ENCODE peak calls at places on chromosomes 16 and 17, in six cellular contexts. F, X, E, T, O and A are unnamed samples.

GRCh38 chr16:25449802-25450201 is 192.2 kb upstream of the ZKSCAN2 start:
- DNase-seq in F (no peak), O (no peak), E (no peak), T (no peak), X (no peak), A (no peak)

GRCh38 chr16:23496826-23497542 is 13.3 kb downstream of the GGA2 start:
- DNase-seq in F (no peak), O (no peak), X (no peak), E (peak; percentile 68), T (no peak), A (no peak)

GRCh38 chr17:18025596-18026407 is 13.2 kb downstream of the ATPAF2 start:
- DNase-seq in F (no peak), X (no peak), E (no peak), T (no peak), O (no peak), A (no peak)

GRCh38 chr17:83061586-83061985 is 17.8 kb upstream of the METRNL start:
- DNase-seq in T (no peak), X (no peak), O (peak; percentile 14), F (no peak), E (no peak), A (no peak)

GRCh38 chr17:63293310-63293709 is 152.8 kb downstream of the CYB561 start:
- DNase-seq in X (no peak), E (no peak), F (no peak), O (no peak), T (no peak), A (no peak)

GRCh38 chr16:85310868-85311585 is 198.8 kb upstream of the CIBAR2 start:
- DNase-seq in E (no peak), F (no peak), O (no peak), T (no peak), X (no peak), A (peak; percentile 37)

GRCh38 chr17:17496189-17497064 is at the start of gene RASD1:
- DNase-seq in T (peak; percentile 56), X (peak; percentile 93), F (peak; percentile 92), O (peak; percentile 93), E (peak; percentile 94), A (peak; percentile 93)

GRCh38 chr16:81524382-81524781 is 79.8 kb downstream of the CMIP start:
- DNase-seq in E (no peak), F (no peak), X (no peak), T (no peak), O (no peak), A (no peak)

GRCh38 chr17:1030684-1031557 is 34.0 kb downstream of the TIMM22 start:
- DNase-seq in O (no peak), E (no peak), F (peak; percentile 24), X (peak; percentile 33), T (no peak), A (peak; percentile 66)

GRCh38 chr16:84286568-84287220 is 8.0 kb upstream of the WFDC1 start:
- DNase-seq in F (no peak), X (peak; percentile 63), T (peak; percentile 30), E (peak; percentile 16), O (peak; percentile 44), A (peak; percentile 83)

GRCh38 chr16:27892879-27893278 is 170.6 kb downstream of the GSG1L start:
- DNase-seq in E (no peak), F (peak; percentile 34), O (no peak), T (no peak), X (no peak), A (no peak)

GRCh38 chr17:74584714-74585113 is 7.4 kb downstream of the CD300LD start:
- DNase-seq in T (no peak), F (no peak), O (no peak), E (no peak), X (no peak), A (no peak)

GRCh38 chr17:6996256-6997111 is 635 bp downstream of the ALOX12 start:
- DNase-seq in F (no peak), T (no peak), O (no peak), E (no peak), X (no peak), A (no peak)

GRCh38 chr16:81365731-81366130 is 51.0 kb downstream of the GAN start:
- DNase-seq in O (no peak), X (no peak), F (no peak), T (no peak), E (no peak), A (no peak)

DNA sequence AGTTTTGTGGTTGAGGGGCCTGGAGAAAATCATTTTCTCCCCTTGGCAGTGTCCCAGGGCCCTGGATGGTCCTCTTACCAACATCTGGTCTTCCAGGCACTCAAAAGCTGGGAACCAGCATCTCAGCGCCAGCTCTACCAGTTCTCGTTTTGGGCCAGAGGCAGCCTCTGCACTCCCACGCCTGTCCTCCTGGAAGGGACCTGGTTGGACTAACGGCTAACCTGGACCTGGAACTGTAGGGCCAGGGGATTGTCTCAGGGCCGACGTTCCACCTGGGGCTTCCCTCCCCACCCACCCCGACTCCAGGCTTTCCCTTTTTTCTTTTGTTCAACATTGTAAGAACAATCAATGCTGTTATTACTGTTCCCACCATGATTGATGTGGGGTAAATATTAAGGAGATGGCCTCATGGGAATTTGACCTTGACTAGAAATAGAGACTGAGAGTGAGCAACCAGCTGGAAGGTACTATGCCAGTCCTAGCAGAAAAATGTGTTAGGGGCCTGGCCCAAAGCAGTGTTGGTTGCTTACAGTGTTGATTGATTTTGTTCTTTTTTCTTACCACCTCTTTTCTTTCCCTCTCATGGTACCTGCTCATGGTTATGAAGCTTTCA is 81.4 kb downstream of the ABCC6 start:
- DNase-seq in T (no peak), O (no peak), X (no peak), E (no peak), F (no peak), A (no peak)
- H3K27me3 ChIP-seq in T (no peaks in the 10 kb centered on the region), O (no peaks in the 10 kb centered on the region), X (no peaks in the 10 kb centered on the region), E (no peaks in the 10 kb centered on the region), F (no peaks in the 10 kb centered on the region), A (no peaks in the 10 kb centered on the region)

DNA sequence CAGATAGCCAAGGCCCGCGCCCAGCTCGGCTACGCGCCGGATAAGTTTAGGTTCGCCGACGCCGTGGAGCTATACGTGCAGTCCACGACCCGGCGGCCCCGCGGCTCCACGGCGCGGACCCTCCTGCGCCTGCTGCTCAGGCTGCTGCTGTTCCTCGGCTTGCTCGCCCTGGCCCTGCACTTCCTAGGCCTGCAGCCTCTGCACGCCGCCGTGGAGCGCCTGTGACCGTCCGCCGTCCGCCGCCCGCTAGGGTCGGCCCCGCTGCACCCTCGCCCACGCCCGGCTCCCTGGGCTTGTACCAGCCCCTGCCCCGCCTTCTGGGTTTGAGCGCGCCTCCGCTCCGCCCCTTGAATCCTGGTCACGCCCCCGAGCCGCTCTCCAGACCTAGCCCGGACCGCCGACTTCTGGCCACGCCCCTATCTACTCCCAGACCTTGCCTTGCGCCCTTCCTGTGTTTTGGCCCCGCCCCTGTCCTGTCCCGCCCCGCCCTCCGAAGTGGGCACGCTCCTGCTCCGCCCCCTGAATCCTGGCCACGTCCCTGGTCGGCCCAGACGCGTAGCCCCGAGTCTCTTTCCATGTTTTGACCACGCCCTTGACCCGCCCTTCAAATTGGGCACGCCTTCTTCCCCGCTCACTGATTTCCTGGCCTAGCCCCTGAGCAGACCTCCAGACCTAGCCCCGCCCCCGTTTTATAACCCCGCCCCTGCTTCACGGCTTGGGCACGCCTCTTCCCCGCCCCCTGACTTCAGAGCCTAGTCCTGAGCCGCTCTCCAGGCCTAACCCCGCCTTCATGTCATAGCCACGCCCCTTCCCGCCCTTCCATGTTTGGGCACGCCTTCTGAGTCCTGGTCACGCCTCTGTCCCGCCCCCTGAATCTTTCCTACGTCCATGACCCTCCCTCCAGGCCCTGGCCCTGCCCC is 15.6 kb upstream of the EEF2K start:
- DNase-seq in E (peak; percentile 100), T (peak; percentile 100), O (peak; percentile 100), X (peak; percentile 100), F (peak; percentile 99), A (peak; percentile 100)
- TF ChIP-seq CTCF in E (no peak), T (no peak), O (no peak), X (no peak), F (no peak), A (peak; percentile 12)

GRCh38 chr16:72935896-72936295 is 112.0 kb downstream of the ZFHX3 start:
- DNase-seq in F (no peak), O (no peak), X (peak; percentile 59), E (peak; percentile 62), T (no peak), A (no peak)
- H3K27me3 ChIP-seq in F (no peaks in the 10 kb centered on the region), O (no peaks in the 10 kb centered on the region), X (no peaks in the 10 kb centered on the region), E (no peaks in the 10 kb centered on the region), T (no peaks in the 10 kb centered on the region), A (no peaks in the 10 kb centered on the region)

GRCh38 chr16:17346774-17347569 is 123.8 kb downstream of the XYLT1 start:
- DNase-seq in E (no peak), F (no peak), X (peak; percentile 56), T (no peak), O (no peak), A (no peak)

GRCh38 chr16:17348826-17349225 is 121.9 kb downstream of the XYLT1 start:
- DNase-seq in T (no peak), O (no peak), E (no peak), X (no peak), F (no peak), A (no peak)

GRCh38 chr16:17347624-17348023 is 123.1 kb downstream of the XYLT1 start:
- DNase-seq in T (no peak), E (no peak), O (no peak), X (no peak), F (no peak), A (peak; percentile 53)

GRCh38 chr16:17346441-17346773 is 124.4 kb downstream of the XYLT1 start:
- DNase-seq in F (no peak), O (no peak), T (no peak), X (no peak), E (no peak), A (no peak)

DNA sequence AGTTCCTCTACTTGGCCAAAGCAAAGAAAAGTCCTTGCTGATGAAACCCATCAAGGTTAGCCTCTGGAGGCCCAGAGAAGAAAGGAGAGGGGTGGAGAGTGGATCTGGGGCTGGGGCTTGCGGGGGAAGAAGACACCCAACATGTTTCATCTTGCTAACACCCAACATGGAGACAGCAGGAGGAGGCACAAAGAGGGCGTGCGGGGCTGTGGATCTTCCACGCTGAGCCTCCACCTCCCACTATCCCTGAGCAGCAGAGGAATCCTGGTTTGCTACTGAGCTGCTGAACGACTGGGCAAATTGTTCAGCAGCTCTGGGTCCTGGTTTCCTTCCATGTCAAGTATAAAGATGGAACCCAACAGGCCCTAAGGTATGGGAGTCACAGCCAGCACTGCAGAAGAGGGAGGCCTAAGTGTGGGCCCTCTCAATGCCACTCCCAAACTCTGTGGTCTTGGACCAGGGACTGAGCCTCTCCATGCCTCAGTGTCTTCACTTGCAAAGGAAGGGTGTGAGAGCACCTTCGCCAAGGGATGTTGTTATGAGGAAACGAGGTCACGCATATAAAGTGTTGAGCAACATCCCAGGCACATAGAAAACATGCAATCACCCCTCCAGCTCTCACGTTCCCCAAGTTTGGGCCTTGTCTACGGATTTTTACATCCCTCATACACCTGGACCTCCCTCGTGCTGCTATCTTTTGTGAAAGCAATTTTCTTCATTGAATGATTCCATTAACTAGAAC is 122.5 kb downstream of the XYLT1 start:
- DNase-seq in O (no peak), T (no peak), X (no peak), E (no peak), F (no peak), A (no peak)
- TF ChIP-seq CTCF in O (no peak), T (no peak), X (no peak), E (no peak), F (no peak), A (no peak)

DNA sequence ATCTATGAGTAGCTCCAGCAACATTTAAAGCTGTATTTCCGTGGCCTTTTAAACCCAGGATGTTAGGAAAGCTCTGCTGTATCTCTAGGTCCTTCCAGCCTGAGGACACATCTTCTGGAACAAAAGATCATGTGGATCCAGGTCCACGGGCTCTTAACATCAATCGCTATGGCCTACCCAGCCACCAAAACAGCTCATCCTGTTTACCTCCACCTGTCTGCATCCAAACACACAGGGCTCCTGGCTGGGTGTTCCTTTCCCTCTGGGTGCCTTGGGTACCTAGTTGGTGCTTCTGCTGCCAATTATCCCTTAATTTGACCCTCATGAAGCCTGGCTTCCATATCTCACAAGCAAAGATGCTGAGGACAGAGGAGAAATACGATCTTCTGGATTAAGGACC is 7.0 kb downstream of the PMP22 start:
- DNase-seq in X (no peak), T (no peak), E (no peak), F (no peak), O (no peak), A (no peak)
- H3K27me3 ChIP-seq in X (no peaks in the 10 kb centered on the region), T (no peaks in the 10 kb centered on the region), E (peaks cover 12% of the 10 kb centered on the region), F (peaks cover 62% of the 10 kb centered on the region), O (no peaks in the 10 kb centered on the region), A (no peaks in the 10 kb centered on the region)